ENCODE peak calls at places on chromosome 12, in seven cellular contexts. N is fibroblast of villous mesenchyme, X is endodermal cell, S is GM23338, I is ovary, F is AG09309, C is thoracic aorta. B is an unnamed sample.

GRCh38 chr12:71888521-71888920 is 49.0 kb downstream of the TBC1D15 start:
- DNase-seq in N (no peak), X (no peak), S (peak), I (no peak), F (no peak), C (no peak), B (no peak)

GRCh38 chr12:118237908-118238307 is 102.0 kb downstream of the PEBP1 start:
- DNase-seq in N (peak), X (no peak), S (no peak), I (no peak), F (no peak), C (no peak), B (no peak)

GRCh38 chr12:109781668-109782321 is 51.4 kb downstream of the TRPV4 start:
- DNase-seq in N (no peak), X (no peak), S (no peak), I (no peak), F (no peak), C (no peak), B (no peak)

GRCh38 chr12:99713946-99714520 is 66.5 kb downstream of the GARIN6 start:
- DNase-seq in N (no peak), X (no peak), S (no peak), I (no peak), F (no peak), C (no peak), B (no peak)

GRCh38 chr12:124904306-124905098 is 9.9 kb downstream of the UBC start:
- DNase-seq in N (peak), X (peak), S (no peak), I (peak), F (peak), C (peak), B (peak)

GRCh38 chr12:129550353-129550752 is 353.5 kb downstream of the TMEM132D start:
- DNase-seq in N (no peak), X (peak), S (no peak), I (no peak), F (no peak), C (no peak), B (no peak)

GRCh38 chr12:75260316-75260715 is 50.7 kb upstream of the KCNC2 start:
- DNase-seq in N (peak), X (no peak), S (no peak), I (no peak), F (no peak), C (no peak), B (no peak)

GRCh38 chr12:71548906-71549305 is 109.3 kb downstream of the LGR5 start:
- DNase-seq in N (no peak), X (no peak), S (no peak), I (no peak), F (no peak), C (no peak), B (no peak)

GRCh38 chr12:43806737-43807072 is 588 bp upstream of the TWF1 start:
- DNase-seq in N (no peak), X (no peak), S (no peak), I (no peak), F (no peak), C (no peak), B (no peak)

GRCh38 chr12:70664463-70664862 is 27.2 kb upstream of the PTPRB start:
- DNase-seq in N (no peak), X (peak), S (peak), I (no peak), F (no peak), C (no peak), B (peak)

GRCh38 chr12:77433799-77434198 is 368.4 kb upstream of the E2F7 start:
- DNase-seq in N (no peak), X (no peak), S (no peak), I (no peak), F (peak), C (no peak), B (no peak)

GRCh38 chr12:32051511-32052299 is 54.9 kb upstream of the BICD1 start:
- DNase-seq in N (peak), X (no peak), S (no peak), I (peak), F (peak), C (no peak), B (peak)

GRCh38 chr12:12461281-12461922 is 101.3 kb downstream of the DUSP16 start:
- DNase-seq in N (no peak), X (peak), S (no peak), I (no peak), F (no peak), C (no peak), B (no peak)

GRCh38 chr12:64252708-64253107 is 30.6 kb upstream of the KICS2 start:
- DNase-seq in N (peak), X (no peak), S (no peak), I (no peak), F (peak), C (no peak), B (no peak)

GRCh38 chr12:120649442-120650248 is 9.2 kb downstream of the CABP1 start:
- DNase-seq in N (no peak), X (peak), S (peak), I (no peak), F (no peak), C (no peak), B (no peak)

GRCh38 chr12:99455350-99456037 is 192.1 kb upstream of the GARIN6 start:
- DNase-seq in N (peak), X (peak), S (peak), I (no peak), F (peak), C (no peak), B (peak)

GRCh38 chr12:45587042-45587441 is 142.5 kb upstream of the ARID2 start:
- DNase-seq in N (no peak), X (no peak), S (no peak), I (no peak), F (no peak), C (no peak), B (no peak)

GRCh38 chr12:107444771-107445170 is 240.8 kb upstream of the PWP1 start:
- DNase-seq in N (no peak), X (no peak), S (no peak), I (no peak), F (no peak), C (no peak), B (no peak)

GRCh38 chr12:131041216-131041967 is 87.7 kb downstream of the ADGRD1 start:
- DNase-seq in N (no peak), X (no peak), S (no peak), I (no peak), F (no peak), C (no peak), B (no peak)

GRCh38 chr12:75623631-75624118 is 112.3 kb upstream of the KRR1 start:
- DNase-seq in N (peak), X (peak), S (peak), I (no peak), F (no peak), C (no peak), B (no peak)

GRCh38 chr12:77099799-77100198 is 34.4 kb upstream of the E2F7 start:
- DNase-seq in N (no peak), X (no peak), S (no peak), I (no peak), F (no peak), C (no peak), B (no peak)

GRCh38 chr12:9378430-9378835 is 170.2 kb upstream of the PZP start:
- DNase-seq in N (peak), X (peak), S (peak), I (no peak), F (no peak), C (no peak), B (no peak)

GRCh38 chr12:18895946-18896345 is 158.0 kb downstream of the CAPZA3 start:
- DNase-seq in N (peak), X (peak), S (peak), I (no peak), F (no peak), C (no peak), B (no peak)

GRCh38 chr12:125267114-125267513 is 201.9 kb downstream of the AACS start:
- DNase-seq in N (no peak), X (no peak), S (no peak), I (no peak), F (no peak), C (no peak), B (no peak)

GRCh38 chr12:57593187-57593586 is 2.2 kb downstream of the PIP4K2C start:
- DNase-seq in N (no peak), X (peak), S (no peak), I (no peak), F (no peak), C (no peak), B (no peak)
- H3K4me3 ChIP-seq in N (no peak), X (no peak), S (no peak), I (no peak), F (no peak), C (no peak), B (no peak)

GRCh38 chr12:49824416-49824815 is 3.8 kb downstream of the NCKAP5L start:
- DNase-seq in N (no peak), X (no peak), S (no peak), I (no peak), F (no peak), C (no peak), B (no peak)

GRCh38 chr12:49825360-49825970 is 2.7 kb downstream of the NCKAP5L start:
- DNase-seq in N (peak), X (peak), S (peak), I (no peak), F (no peak), C (no peak), B (no peak)

GRCh38 chr12:49823350-49823749 is 4.9 kb downstream of the NCKAP5L start:
- DNase-seq in N (no peak), X (no peak), S (no peak), I (no peak), F (no peak), C (no peak), B (no peak)

GRCh38 chr12:49824886-49825285 is 3.3 kb downstream of the NCKAP5L start:
- DNase-seq in N (peak), X (no peak), S (no peak), I (no peak), F (no peak), C (no peak), B (no peak)

GRCh38 chr12:49823951-49824350 is 4.3 kb downstream of the NCKAP5L start:
- DNase-seq in N (no peak), X (no peak), S (no peak), I (no peak), F (no peak), C (no peak), B (no peak)
- TF ChIP-seq CTCF in N (no peak), X (no peak), S (no peak), I (no peak), F (no peak), C (no peak), B (no peak)

GRCh38 chr12:132495165-132495544 is 5.2 kb downstream of the FBRSL1 start:
- DNase-seq in N (no peak), X (no peak), S (no peak), I (no peak), F (no peak), C (no peak), B (no peak)
- H3K4me3 ChIP-seq in N (no peak), X (no peak), S (no peak), I (no peak), F (no peak), C (no peak), B (no peak)

GRCh38 chr12:39616251-39616650 is 3.4 kb downstream of the ABCD2 start:
- DNase-seq in N (no peak), X (no peak), S (no peak), I (no peak), F (no peak), C (no peak), B (no peak)

GRCh38 chr12:39613525-39613924 is 6.1 kb downstream of the ABCD2 start:
- DNase-seq in N (no peak), X (no peak), S (no peak), I (no peak), F (no peak), C (no peak), B (no peak)

GRCh38 chr12:39612250-39612649 is 7.4 kb downstream of the ABCD2 start:
- DNase-seq in N (no peak), X (no peak), S (no peak), I (no peak), F (no peak), C (no peak), B (no peak)

GRCh38 chr12:39610626-39611025 is 9.0 kb downstream of the ABCD2 start:
- DNase-seq in N (no peak), X (no peak), S (no peak), I (no peak), F (no peak), C (no peak), B (no peak)

DNA sequence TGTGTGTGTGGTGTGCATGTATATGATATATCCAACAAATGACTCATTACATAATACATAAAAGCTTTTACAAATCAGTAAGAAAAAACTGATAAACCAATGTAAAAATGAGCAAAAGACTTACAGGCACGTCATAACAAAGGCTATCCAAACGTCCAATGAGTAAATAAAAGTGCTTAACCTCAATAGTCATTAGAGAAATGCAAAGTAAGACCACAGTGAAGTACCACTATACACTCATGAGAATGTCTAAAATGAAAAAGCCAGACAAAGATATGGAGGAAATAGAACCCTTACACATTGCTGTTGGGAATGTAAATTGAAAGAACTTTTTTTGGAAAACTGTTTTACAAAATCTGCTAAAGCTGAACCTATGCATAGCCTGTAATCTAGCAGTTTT is 7.8 kb downstream of the ABCD2 start:
- DNase-seq in N (no peak), X (no peak), S (no peak), I (no peak), F (no peak), C (no peak), B (no peak)
- TF ChIP-seq CTCF in N (no peak), X (no peak), S (no peak), I (no peak), F (no peak), C (no peak), B (no peak)

GRCh38 chr12:26935636-26936378 is 2.0 kb downstream of the INTS13 start:
- DNase-seq in N (no peak), X (no peak), S (no peak), I (no peak), F (no peak), C (no peak), B (no peak)
- H3K4me3 ChIP-seq in N (peak), X (peak), S (peak), I (no peak), F (no peak), C (peak), B (no peak)

GRCh38 chr12:57491393-57492280 is 3.8 kb downstream of the MARS1 start:
- DNase-seq in N (no peak), X (no peak), S (peak), I (no peak), F (no peak), C (no peak), B (no peak)
- TF ChIP-seq CTCF in N (no peak), X (peak), S (no peak), I (no peak), F (no peak), C (no peak), B (peak)

GRCh38 chr12:3199551-3200031 is 122.4 kb downstream of the TSPAN9 start:
- DNase-seq in N (peak), X (peak), S (peak), I (peak), F (no peak), C (no peak), B (no peak)

GRCh38 chr12:3201741-3202500 is 124.7 kb downstream of the TSPAN9 start:
- DNase-seq in N (peak), X (peak), S (no peak), I (no peak), F (no peak), C (no peak), B (no peak)

GRCh38 chr12:3200779-3201738 is 123.9 kb downstream of the TSPAN9 start:
- DNase-seq in N (no peak), X (peak), S (no peak), I (no peak), F (no peak), C (no peak), B (no peak)

GRCh38 chr12:3202734-3203446 is 125.7 kb downstream of the TSPAN9 start:
- DNase-seq in N (peak), X (peak), S (peak), I (peak), F (no peak), C (no peak), B (no peak)

GRCh38 chr12:3200032-3200617 is 122.9 kb downstream of the TSPAN9 start:
- DNase-seq in N (peak), X (peak), S (peak), I (peak), F (no peak), C (no peak), B (no peak)
- H3K4me3 ChIP-seq in N (peak), X (peak), S (peak), I (peak), F (peak), C (peak), B (peak)

GRCh38 chr12:14853966-14854365 is 10.6 kb upstream of the ART4 start:
- DNase-seq in N (peak), X (no peak), S (no peak), I (no peak), F (no peak), C (no peak), B (no peak)

GRCh38 chr12:14852880-14853279 is 9.6 kb upstream of the ART4 start:
- DNase-seq in N (no peak), X (no peak), S (peak), I (no peak), F (no peak), C (no peak), B (no peak)

GRCh38 chr12:14854586-14855163 is 11.3 kb upstream of the ART4 start:
- DNase-seq in N (peak), X (no peak), S (no peak), I (no peak), F (no peak), C (no peak), B (no peak)

GRCh38 chr12:14860490-14860889 is 17.2 kb upstream of the ART4 start:
- DNase-seq in N (no peak), X (no peak), S (no peak), I (no peak), F (no peak), C (no peak), B (no peak)

GRCh38 chr12:14858513-14858912 is 15.2 kb upstream of the ART4 start:
- DNase-seq in N (no peak), X (no peak), S (no peak), I (no peak), F (no peak), C (no peak), B (no peak)
- TF ChIP-seq CTCF in N (no peak), X (no peak), S (no peak), I (no peak), F (no peak), C (no peak), B (no peak)

GRCh38 chr12:49349266-49349665 is 2.6 kb downstream of the DNAJC22 start:
- DNase-seq in N (no peak), X (peak), S (no peak), I (no peak), F (no peak), C (no peak), B (no peak)

GRCh38 chr12:49347307-49348237 is 884 bp downstream of the DNAJC22 start:
- DNase-seq in N (peak), X (peak), S (peak), I (peak), F (no peak), C (no peak), B (peak)

GRCh38 chr12:49346659-49347306 is at the start of gene DNAJC22:
- DNase-seq in N (no peak), X (peak), S (peak), I (no peak), F (no peak), C (no peak), B (no peak)

GRCh38 chr12:49345840-49346658 is 639 bp upstream of the DNAJC22 start:
- DNase-seq in N (no peak), X (peak), S (peak), I (no peak), F (no peak), C (no peak), B (no peak)

DNA sequence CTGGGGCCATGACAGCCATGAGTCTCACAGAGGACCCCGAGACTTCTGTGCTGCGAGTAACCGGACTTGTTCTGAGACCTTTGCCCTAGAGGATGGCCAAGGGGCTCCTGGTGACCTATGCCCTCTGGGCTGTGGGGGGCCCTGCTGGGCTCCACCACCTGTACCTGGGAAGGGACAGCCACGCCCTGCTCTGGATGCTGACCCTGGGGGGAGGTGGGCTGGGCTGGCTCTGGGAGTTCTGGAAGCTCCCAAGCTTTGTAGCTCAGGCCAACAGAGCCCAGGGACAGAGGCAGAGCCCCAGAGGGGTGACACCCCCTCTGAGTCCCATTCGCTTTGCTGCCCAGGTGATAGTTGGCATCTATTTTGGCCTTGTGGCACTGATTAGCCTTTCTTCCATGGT is 2.1 kb downstream of the DNAJC22 start:
- DNase-seq in N (no peak), X (peak), S (no peak), I (no peak), F (no peak), C (no peak), B (no peak)
- H3K4me3 ChIP-seq in N (no peak), X (no peak), S (no peak), I (no peak), F (no peak), C (no peak), B (no peak)

GRCh38 chr12:2051700-2052625 is 824 bp upstream of the CACNA1C start:
- DNase-seq in N (no peak), X (peak), S (peak), I (no peak), F (no peak), C (no peak), B (no peak)
- TF ChIP-seq CTCF in N (no peak), X (no peak), S (peak), I (no peak), F (no peak), C (no peak), B (no peak)

B was measured in astrocyte of the cerebellum.